ENCODE peak calls at places on chromosomes 12 and 14, in six cellular contexts. F is OCI-LY7; Y is GM10248; V is IMR-90; N is CD8-positive, alpha-beta T cell; Q is SK-N-SH. C is an unnamed sample.

GRCh38 chr14:83707056-83707455 is 1822.9 kb upstream of the FLRT2 start:
- DNase-seq in F (no peak), Y (no peak), V (peak; percentile 45), N (no peak), Q (no peak), C (peak; percentile 69)

GRCh38 chr12:31324845-31325523 is 966 bp downstream of the SINHCAF start:
- DNase-seq in F (peak; percentile 71), Y (peak; percentile 40), V (peak; percentile 49), N (peak; percentile 25), Q (peak; percentile 60), C (peak; percentile 52)

GRCh38 chr12:85874064-85874463 is at the start of gene NTS:
- DNase-seq in F (peak; percentile 24), Y (no peak), V (no peak), N (no peak), Q (no peak), C (no peak)

GRCh38 chr12:24881227-24881626 is 67.7 kb downstream of the BCAT1 start:
- DNase-seq in F (no peak), Y (no peak), V (no peak), N (no peak), Q (no peak), C (no peak)

GRCh38 chr14:75450381-75451276 is 22.8 kb downstream of the JDP2 start:
- DNase-seq in F (no peak), Y (no peak), V (peak; percentile 40), N (no peak), Q (no peak), C (peak; percentile 87)

GRCh38 chr14:73153272-73153671 is 17.0 kb downstream of the PSEN1 start:
- DNase-seq in F (no peak), Y (no peak), V (peak; percentile 69), N (no peak), Q (no peak), C (no peak)

GRCh38 chr14:99681101-99681831 is 2.8 kb upstream of the CYP46A1 start:
- DNase-seq in F (no peak), Y (no peak), V (no peak), N (no peak), Q (no peak), C (no peak)

GRCh38 chr14:36293824-36294223 is 26.6 kb downstream of the MBIP start:
- DNase-seq in F (no peak), Y (no peak), V (peak; percentile 62), N (no peak), Q (no peak), C (peak; percentile 15)

GRCh38 chr12:68844318-68844745 is 36.4 kb downstream of the MDM2 start:
- DNase-seq in F (no peak), Y (no peak), V (no peak), N (no peak), Q (no peak), C (no peak)

GRCh38 chr14:106419432-106419831 is 893.0 kb downstream of the TMEM121 start:
- DNase-seq in F (no peak), Y (no peak), V (no peak), N (no peak), Q (no peak), C (no peak)

GRCh38 chr12:124684496-124684895 is 117.1 kb upstream of the NCOR2 start:
- DNase-seq in F (no peak), Y (no peak), V (peak; percentile 11), N (no peak), Q (peak; percentile 50), C (no peak)

GRCh38 chr12:64006211-64006610 is 161.7 kb downstream of the SRGAP1 start:
- DNase-seq in F (no peak), Y (no peak), V (peak; percentile 70), N (no peak), Q (no peak), C (peak; percentile 37)

GRCh38 chr12:114447274-114447716 is 41.4 kb upstream of the TBX5 start:
- DNase-seq in F (no peak), Y (no peak), V (no peak), N (no peak), Q (no peak), C (no peak)

GRCh38 chr12:109156586-109156985 is 40.2 kb downstream of the ACACB start:
- DNase-seq in F (no peak), Y (no peak), V (no peak), N (no peak), Q (no peak), C (no peak)

GRCh38 chr12:114665411-114666181 is 18.4 kb downstream of the TBX3 start:
- DNase-seq in F (no peak), Y (no peak), V (no peak), N (no peak), Q (no peak), C (no peak)

GRCh38 chr14:52522033-52522432 is 30.3 kb downstream of the TXNDC16 start:
- DNase-seq in F (no peak), Y (no peak), V (no peak), N (no peak), Q (no peak), C (no peak)

GRCh38 chr12:30795660-30796507 is 41.1 kb upstream of the CAPRIN2 start:
- DNase-seq in F (no peak), Y (peak; percentile 74), V (peak; percentile 80), N (peak; percentile 39), Q (peak; percentile 88), C (peak; percentile 73)

GRCh38 chr12:24423611-24424010 is 474.1 kb upstream of the SOX5 start:
- DNase-seq in F (no peak), Y (no peak), V (no peak), N (no peak), Q (no peak), C (no peak)

GRCh38 chr14:95696741-95697140 is 10.5 kb downstream of the TCL1B start:
- DNase-seq in F (no peak), Y (no peak), V (no peak), N (no peak), Q (no peak), C (no peak)

GRCh38 chr12:124231980-124232653 is 62.8 kb upstream of the RFLNA start:
- DNase-seq in F (no peak), Y (no peak), V (no peak), N (no peak), Q (no peak), C (no peak)

GRCh38 chr14:105701456-105702274 is 175.3 kb downstream of the TMEM121 start:
- DNase-seq in F (peak; percentile 17), Y (no peak), V (no peak), N (no peak), Q (no peak), C (no peak)

GRCh38 chr12:93336344-93336743 is 41.4 kb upstream of the NUDT4 start:
- DNase-seq in F (no peak), Y (no peak), V (peak; percentile 22), N (no peak), Q (no peak), C (no peak)

GRCh38 chr12:125193798-125194562 is 128.7 kb downstream of the AACS start:
- DNase-seq in F (no peak), Y (no peak), V (peak; percentile 24), N (no peak), Q (peak; percentile 65), C (peak; percentile 31)

GRCh38 chr12:56591961-56592360 is 38.2 kb downstream of the BAZ2A start:
- DNase-seq in F (no peak), Y (no peak), V (peak; percentile 26), N (no peak), Q (no peak), C (no peak)

GRCh38 chr12:56596815-56597214 is 33.3 kb downstream of the BAZ2A start:
- DNase-seq in F (no peak), Y (no peak), V (no peak), N (no peak), Q (no peak), C (no peak)

GRCh38 chr12:56590237-56590830 is 39.8 kb downstream of the BAZ2A start:
- DNase-seq in F (peak; percentile 59), Y (peak; percentile 51), V (peak; percentile 17), N (no peak), Q (peak; percentile 38), C (peak; percentile 45)

GRCh38 chr12:56591111-56591510 is 39.0 kb downstream of the BAZ2A start:
- DNase-seq in F (no peak), Y (no peak), V (no peak), N (no peak), Q (no peak), C (no peak)

DNA sequence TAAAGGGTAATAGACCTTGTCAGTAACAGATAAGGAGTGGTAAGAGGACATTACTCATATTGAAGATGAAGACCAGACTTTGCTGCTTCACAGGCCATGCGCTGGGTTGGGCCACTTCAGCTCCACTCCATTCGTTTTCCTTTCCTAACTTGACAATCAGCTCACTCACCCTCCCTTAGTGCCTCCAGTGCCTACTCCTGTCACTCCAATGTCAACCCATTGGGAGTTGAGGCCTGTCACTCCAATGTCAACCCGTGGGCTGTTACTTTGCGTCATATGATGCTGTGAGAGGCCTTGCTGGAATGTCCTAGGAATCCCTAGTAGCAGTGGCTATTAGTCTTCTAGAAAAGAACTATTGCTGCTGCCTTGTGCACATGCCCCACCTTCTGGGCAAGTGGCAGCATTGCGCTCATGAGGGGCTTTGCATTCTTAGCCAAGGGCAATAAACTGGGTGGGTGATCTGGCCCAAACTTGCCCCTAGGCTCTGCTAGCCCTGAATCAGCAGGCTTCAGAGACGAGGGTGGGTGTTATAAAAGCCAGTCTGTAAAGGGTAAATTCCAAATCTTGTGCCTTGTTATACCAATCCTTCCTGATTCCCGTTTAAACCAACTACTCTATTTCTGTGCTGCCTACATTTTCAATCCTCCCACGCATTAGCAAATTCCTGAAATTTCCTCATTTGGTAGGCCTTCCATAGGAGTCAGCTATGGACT is 36.1 kb downstream of the BAZ2A start:
- DNase-seq in F (peak; percentile 72), Y (peak; percentile 71), V (peak; percentile 81), N (peak; percentile 50), Q (peak; percentile 76), C (peak; percentile 61)
- TF ChIP-seq CTCF in F (peak; percentile 87), Y (peak; percentile 90), V (peak; percentile 90), N (peak; percentile 91), Q (peak; percentile 89), C (peak; percentile 90)

GRCh38 chr14:94542111-94542810 is 19.0 kb upstream of the SERPINA4 start:
- DNase-seq in F (no peak), Y (no peak), V (peak; percentile 44), N (no peak), Q (no peak), C (no peak)
- TF ChIP-seq CTCF in F (no peak), Y (no peak), V (no peak), N (no peak), Q (no peak), C (no peak)

GRCh38 chr12:80634903-80635302 is 72.5 kb upstream of the MYF6 start:
- DNase-seq in F (no peak), Y (no peak), V (no peak), N (no peak), Q (no peak), C (no peak)

GRCh38 chr12:80627773-80628172 is 79.7 kb upstream of the MYF6 start:
- DNase-seq in F (no peak), Y (no peak), V (peak; percentile 85), N (no peak), Q (no peak), C (peak; percentile 38)

GRCh38 chr12:80636832-80637231 is 70.6 kb upstream of the MYF6 start:
- DNase-seq in F (no peak), Y (no peak), V (no peak), N (no peak), Q (no peak), C (no peak)

GRCh38 chr12:80632835-80633234 is 74.6 kb upstream of the MYF6 start:
- DNase-seq in F (peak; percentile 23), Y (no peak), V (no peak), N (no peak), Q (peak; percentile 5), C (peak; percentile 34)
- TF ChIP-seq CTCF in F (peak; percentile 71), Y (peak; percentile 13), V (no peak), N (no peak), Q (peak; percentile 60), C (peak; percentile 55)

GRCh38 chr12:2691001-2691339 is 103.8 kb upstream of the FKBP4 start:
- DNase-seq in F (no peak), Y (no peak), V (peak; percentile 7), N (peak; percentile 35), Q (no peak), C (no peak)
- TF ChIP-seq CTCF in F (no peak), Y (no peak), V (no peak), N (no peak), Q (no peak), C (no peak)

GRCh38 chr12:20798561-20798960 is 11.9 kb upstream of the SLCO1B3 start:
- DNase-seq in F (peak; percentile 5), Y (no peak), V (no peak), N (no peak), Q (peak; percentile 14), C (peak; percentile 17)
- TF ChIP-seq CTCF in F (peak; percentile 29), Y (peak; percentile 23), V (no peak), N (no peak), Q (peak; percentile 54), C (peak; percentile 31)